ENCODE peak calls at places on chromosomes 3 and 15, in six cellular contexts. X is AG09309, Y is G401, A is NB4, Z is NCI-H2029 treated with DMSO at 0.1 percent for 48 hours, Q is BJ. C is an unnamed sample.

GRCh38 chr3:133805702-133806475 is at the start of gene SRPRB:
- DNase-seq in X (peak; percentile 70), Y (peak; percentile 98), A (peak; percentile 94), Z (peak; percentile 65), Q (peak; percentile 63), C (peak; percentile 98)

GRCh38 chr3:23421811-23422510 is 218.8 kb downstream of the UBE2E2 start:
- DNase-seq in X (no peak), Y (no peak), A (no peak), Z (no peak), Q (no peak), C (no peak)

GRCh38 chr3:71862374-71863145 is 77.6 kb upstream of the PROK2 start:
- DNase-seq in X (peak; percentile 24), Y (no peak), A (no peak), Z (no peak), Q (no peak), C (no peak)

GRCh38 chr15:32704343-32705076 is 13.3 kb upstream of the GREM1 start:
- DNase-seq in X (no peak), Y (no peak), A (no peak), Z (no peak), Q (peak; percentile 76), C (no peak)

GRCh38 chr3:39639344-39640236 is 169.8 kb upstream of the MYRIP start:
- DNase-seq in X (peak; percentile 81), Y (no peak), A (peak; percentile 94), Z (no peak), Q (peak; percentile 82), C (no peak)

GRCh38 chr3:124395584-124396340 is 334.5 kb upstream of the UMPS start:
- DNase-seq in X (no peak), Y (peak; percentile 23), A (no peak), Z (no peak), Q (no peak), C (peak; percentile 80)

GRCh38 chr3:38281895-38282686 is at the start of gene SLC22A14:
- DNase-seq in X (no peak), Y (no peak), A (no peak), Z (no peak), Q (no peak), C (no peak)

GRCh38 chr15:92666780-92667179 is 11.2 kb upstream of the FAM174B start:
- DNase-seq in X (no peak), Y (no peak), A (no peak), Z (no peak), Q (no peak), C (peak; percentile 57)

GRCh38 chr3:193782747-193783146 is 189.7 kb downstream of the OPA1 start:
- DNase-seq in X (no peak), Y (no peak), A (no peak), Z (no peak), Q (no peak), C (no peak)

GRCh38 chr3:46368569-46368968 is 2.2 kb upstream of the CCR5 start:
- DNase-seq in X (no peak), Y (no peak), A (peak; percentile 96), Z (no peak), Q (no peak), C (peak; percentile 83)

GRCh38 chr3:58521002-58521670 is 15.9 kb downstream of the ACOX2 start:
- DNase-seq in X (no peak), Y (peak; percentile 21), A (peak; percentile 83), Z (no peak), Q (no peak), C (no peak)

GRCh38 chr3:137293086-137293485 is 335.3 kb downstream of the IL20RB start:
- DNase-seq in X (no peak), Y (no peak), A (no peak), Z (no peak), Q (no peak), C (no peak)

GRCh38 chr3:119322021-119322522 is 27.9 kb downstream of the ARHGAP31 start:
- DNase-seq in X (no peak), Y (no peak), A (no peak), Z (no peak), Q (no peak), C (peak; percentile 30)

GRCh38 chr3:138093721-138094120 is 21.7 kb downstream of the DZIP1L start:
- DNase-seq in X (no peak), Y (no peak), A (no peak), Z (no peak), Q (no peak), C (no peak)

GRCh38 chr15:77597804-77598453 is 34.8 kb downstream of the LINGO1 start:
- DNase-seq in X (no peak), Y (peak; percentile 50), A (no peak), Z (no peak), Q (no peak), C (no peak)

GRCh38 chr3:52366527-52366926 is 50.4 kb downstream of the DNAH1 start:
- DNase-seq in X (no peak), Y (no peak), A (no peak), Z (no peak), Q (no peak), C (no peak)

GRCh38 chr3:178076718-178077117 is 459.5 kb upstream of the KCNMB2 start:
- DNase-seq in X (no peak), Y (no peak), A (peak; percentile 4), Z (no peak), Q (no peak), C (no peak)

GRCh38 chr3:81339040-81339845 is 422.2 kb downstream of the GBE1 start:
- DNase-seq in X (no peak), Y (no peak), A (peak; percentile 13), Z (no peak), Q (no peak), C (no peak)

GRCh38 chr3:47410801-47411646 is 30.2 kb downstream of the PTPN23 start:
- DNase-seq in X (no peak), Y (no peak), A (no peak), Z (no peak), Q (no peak), C (no peak)

GRCh38 chr3:53156368-53156834 is 4.6 kb upstream of the PRKCD start:
- DNase-seq in X (no peak), Y (no peak), A (no peak), Z (no peak), Q (no peak), C (no peak)

GRCh38 chr3:170228093-170228766 is 6.0 kb downstream of the PRKCI start:
- DNase-seq in X (no peak), Y (no peak), A (no peak), Z (no peak), Q (no peak), C (no peak)

GRCh38 chr3:72341943-72342342 is 506.3 kb downstream of the SHQ1 start:
- DNase-seq in X (no peak), Y (no peak), A (no peak), Z (no peak), Q (no peak), C (no peak)

GRCh38 chr3:148880681-148881080 is 15.6 kb downstream of the CPA3 start:
- DNase-seq in X (no peak), Y (no peak), A (peak; percentile 50), Z (no peak), Q (no peak), C (no peak)

GRCh38 chr3:151816091-151816604 is 2.2 kb downstream of the AADAC start:
- DNase-seq in X (no peak), Y (no peak), A (no peak), Z (no peak), Q (no peak), C (no peak)

GRCh38 chr3:172987268-172987667 is 153.8 kb downstream of the SPATA16 start:
- DNase-seq in X (no peak), Y (peak; percentile 3), A (no peak), Z (no peak), Q (no peak), C (no peak)

GRCh38 chr3:58666683-58667082 is at the start of gene FAM3D:
- DNase-seq in X (no peak), Y (no peak), A (peak; percentile 39), Z (no peak), Q (no peak), C (peak; percentile 17)

GRCh38 chr3:183555541-183556081 is at the start of gene KLHL6:
- DNase-seq in X (no peak), Y (no peak), A (peak; percentile 82), Z (no peak), Q (no peak), C (peak; percentile 76)

GRCh38 chr15:41494922-41495735 is 1.5 kb downstream of the ITPKA start:
- DNase-seq in X (no peak), Y (no peak), A (no peak), Z (no peak), Q (no peak), C (peak; percentile 66)

GRCh38 chr15:89999676-90000174 is 1.4 kb upstream of the ZNF710 start:
- DNase-seq in X (no peak), Y (no peak), A (no peak), Z (no peak), Q (no peak), C (peak; percentile 34)

GRCh38 chr15:101115887-101116680 is 135.8 kb downstream of the CHSY1 start:
- DNase-seq in X (no peak), Y (no peak), A (peak; percentile 86), Z (no peak), Q (no peak), C (peak; percentile 67)

GRCh38 chr15:96261575-96262034 is 68.9 kb upstream of the NR2F2 start:
- DNase-seq in X (no peak), Y (no peak), A (no peak), Z (no peak), Q (no peak), C (no peak)

GRCh38 chr3:100740207-100740606 is 30.9 kb downstream of the TFG start:
- DNase-seq in X (no peak), Y (no peak), A (no peak), Z (no peak), Q (no peak), C (no peak)

GRCh38 chr3:138888569-138888968 is 53.8 kb upstream of the PIK3CB start:
- DNase-seq in X (no peak), Y (no peak), A (no peak), Z (no peak), Q (no peak), C (no peak)

GRCh38 chr15:101810905-101811304 is 1.1 kb upstream of the OR4F15 start:
- DNase-seq in X (no peak), Y (no peak), A (peak; percentile 31), Z (no peak), Q (no peak), C (no peak)

C was measured in heart left ventricle.